ENCODE peak calls at places on chromosomes 3 and 15, in seven cellular contexts. Y, P, W, K, C, N and O are unnamed samples.

GRCh38 chr3:58148049-58148448 is 62.7 kb downstream of the DNASE1L3 start:
- DNase-seq in N (no peak), Y (no peak), K (no peak), W (no peak), C (no peak), P (no peak), O (no peak)

GRCh38 chr3:33250712-33251111 is 26.5 kb upstream of the FBXL2 start:
- DNase-seq in C (peak; percentile 0), K (no peak), N (no peak), Y (no peak), P (no peak), W (no peak), O (peak; percentile 14)

GRCh38 chr3:105040026-105040622 is 326.6 kb upstream of the ALCAM start:
- DNase-seq in N (no peak), W (no peak), P (no peak), Y (no peak), K (no peak), C (no peak), O (peak; percentile 5)

GRCh38 chr3:122103821-122104514 is 48.8 kb downstream of the CD86 start:
- DNase-seq in W (no peak), C (no peak), K (no peak), Y (no peak), N (no peak), P (no peak), O (no peak)

GRCh38 chr3:14413381-14414071 is 11.1 kb downstream of the SLC6A6 start:
- DNase-seq in Y (peak; percentile 86), P (no peak), N (no peak), W (no peak), C (no peak), K (no peak), O (peak; percentile 45)

GRCh38 chr15:97521894-97522293 is 438.6 kb upstream of the ARRDC4 start:
- DNase-seq in K (no peak), W (peak; percentile 83), C (no peak), P (no peak), Y (no peak), N (no peak), O (peak; percentile 12)

GRCh38 chr15:96264801-96265515 is 65.5 kb upstream of the NR2F2 start:
- DNase-seq in C (peak; percentile 37), W (no peak), P (no peak), K (no peak), N (no peak), Y (no peak), O (no peak)

GRCh38 chr15:77527164-77527778 is 105.4 kb downstream of the LINGO1 start:
- DNase-seq in P (no peak), W (peak; percentile 55), Y (no peak), K (no peak), N (no peak), C (peak; percentile 50), O (peak; percentile 71)

GRCh38 chr3:134074001-134074789 is 44.5 kb upstream of the SLCO2A1 start:
- DNase-seq in W (no peak), P (no peak), K (peak; percentile 67), Y (no peak), C (no peak), N (no peak), O (no peak)

GRCh38 chr15:70054884-70055387 is 42.8 kb downstream of the TLE3 start:
- DNase-seq in K (no peak), P (no peak), C (no peak), W (no peak), Y (no peak), N (no peak), O (no peak)

GRCh38 chr3:158522737-158523136 is 48.3 kb upstream of the MLF1 start:
- DNase-seq in C (peak; percentile 73), N (no peak), P (no peak), K (no peak), Y (no peak), W (no peak), O (peak; percentile 60)

GRCh38 chr3:16940769-16941683 is 56.3 kb downstream of the PLCL2 start:
- DNase-seq in W (no peak), P (no peak), Y (no peak), N (no peak), K (no peak), C (no peak), O (no peak)

GRCh38 chr3:76582632-76583378 is 457.1 kb upstream of the ROBO2 start:
- DNase-seq in W (no peak), C (no peak), Y (no peak), K (no peak), P (no peak), N (no peak), O (no peak)

GRCh38 chr3:126365351-126366274 is 8.4 kb upstream of the KLF15 start:
- DNase-seq in N (no peak), C (no peak), K (no peak), Y (no peak), W (no peak), P (no peak), O (no peak)
- TF ChIP-seq CTCF in N (no peak), C (no peak), K (no peak), Y (no peak), W (no peak), P (no peak), O (no peak)

GRCh38 chr3:149493315-149494021 is 19.0 kb downstream of the TM4SF4 start:
- DNase-seq in N (no peak), Y (no peak), P (no peak), C (no peak), W (no peak), K (no peak), O (no peak)

GRCh38 chr3:149490260-149490971 is 15.9 kb downstream of the TM4SF4 start:
- DNase-seq in K (no peak), N (no peak), Y (no peak), C (no peak), P (no peak), W (no peak), O (no peak)

GRCh38 chr3:149495581-149496125 is 21.2 kb downstream of the TM4SF4 start:
- DNase-seq in W (no peak), P (no peak), N (no peak), Y (no peak), C (no peak), K (no peak), O (no peak)

GRCh38 chr3:149494759-149495580 is 20.5 kb downstream of the TM4SF4 start:
- DNase-seq in P (no peak), K (no peak), W (no peak), Y (no peak), C (peak; percentile 54), N (no peak), O (peak; percentile 49)

GRCh38 chr3:149494022-149494758 is 19.7 kb downstream of the TM4SF4 start:
- DNase-seq in P (peak; percentile 55), Y (peak; percentile 68), C (peak; percentile 71), K (no peak), W (no peak), N (peak; percentile 22), O (peak; percentile 75)
- H3K4me3 ChIP-seq in P (no peak overlapping the region), Y (no peak overlapping the region), C (no peak overlapping the region), K (no peak overlapping the region), W (no peak overlapping the region), N (no peak overlapping the region), O (no peak overlapping the region)

GRCh38 chr3:41097896-41098496 is 101.3 kb upstream of the CTNNB1 start:
- DNase-seq in W (no peak), Y (no peak), K (no peak), P (no peak), C (no peak), N (no peak), O (no peak)

GRCh38 chr3:41093476-41093875 is 105.8 kb upstream of the CTNNB1 start:
- DNase-seq in W (no peak), Y (no peak), N (no peak), P (no peak), C (no peak), K (no peak), O (no peak)

GRCh38 chr3:41092791-41093190 is 106.5 kb upstream of the CTNNB1 start:
- DNase-seq in K (no peak), C (no peak), W (no peak), N (no peak), Y (no peak), P (no peak), O (no peak)

GRCh38 chr3:41094351-41094750 is 105.0 kb upstream of the CTNNB1 start:
- DNase-seq in N (no peak), Y (no peak), K (no peak), W (no peak), P (no peak), C (no peak), O (no peak)

DNA sequence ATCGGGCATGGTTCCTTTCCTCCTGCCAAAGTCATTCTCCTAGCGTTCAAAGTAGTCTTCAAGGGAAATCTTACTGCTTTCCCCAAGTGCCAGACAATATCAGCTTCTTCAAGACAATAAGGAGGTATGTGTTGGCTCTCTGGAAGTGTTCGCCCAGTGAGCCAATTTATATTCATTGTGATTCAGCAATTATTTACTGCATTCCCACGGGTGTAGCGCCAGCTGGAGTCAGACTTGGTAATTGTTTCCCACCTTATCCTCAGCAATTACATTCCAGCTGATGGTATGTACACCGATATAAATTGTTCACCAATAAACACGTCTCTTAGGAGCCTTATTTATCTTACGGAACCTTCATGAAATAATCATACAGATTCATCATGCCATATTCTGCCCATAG is 103.6 kb upstream of the CTNNB1 start:
- DNase-seq in C (no peak), N (no peak), P (no peak), K (no peak), W (no peak), Y (no peak), O (no peak)
- TF ChIP-seq CTCF in C (no peak), N (no peak), P (no peak), K (no peak), W (no peak), Y (no peak), O (peak; percentile 4)

GRCh38 chr3:38601971-38602550 is 47.4 kb downstream of the SCN5A start:
- DNase-seq in Y (no peak), N (no peak), C (no peak), W (no peak), K (no peak), P (no peak), O (no peak)

GRCh38 chr3:38603731-38604131 is 45.8 kb downstream of the SCN5A start:
- DNase-seq in K (no peak), Y (no peak), P (no peak), W (no peak), C (no peak), N (no peak), O (no peak)

GRCh38 chr3:38600551-38600950 is 48.9 kb downstream of the SCN5A start:
- DNase-seq in Y (no peak), N (no peak), C (no peak), P (no peak), W (no peak), K (no peak), O (no peak)

GRCh38 chr3:38604246-38604645 is 45.2 kb downstream of the SCN5A start:
- DNase-seq in P (no peak), C (no peak), W (no peak), K (no peak), N (no peak), Y (no peak), O (no peak)

DNA sequence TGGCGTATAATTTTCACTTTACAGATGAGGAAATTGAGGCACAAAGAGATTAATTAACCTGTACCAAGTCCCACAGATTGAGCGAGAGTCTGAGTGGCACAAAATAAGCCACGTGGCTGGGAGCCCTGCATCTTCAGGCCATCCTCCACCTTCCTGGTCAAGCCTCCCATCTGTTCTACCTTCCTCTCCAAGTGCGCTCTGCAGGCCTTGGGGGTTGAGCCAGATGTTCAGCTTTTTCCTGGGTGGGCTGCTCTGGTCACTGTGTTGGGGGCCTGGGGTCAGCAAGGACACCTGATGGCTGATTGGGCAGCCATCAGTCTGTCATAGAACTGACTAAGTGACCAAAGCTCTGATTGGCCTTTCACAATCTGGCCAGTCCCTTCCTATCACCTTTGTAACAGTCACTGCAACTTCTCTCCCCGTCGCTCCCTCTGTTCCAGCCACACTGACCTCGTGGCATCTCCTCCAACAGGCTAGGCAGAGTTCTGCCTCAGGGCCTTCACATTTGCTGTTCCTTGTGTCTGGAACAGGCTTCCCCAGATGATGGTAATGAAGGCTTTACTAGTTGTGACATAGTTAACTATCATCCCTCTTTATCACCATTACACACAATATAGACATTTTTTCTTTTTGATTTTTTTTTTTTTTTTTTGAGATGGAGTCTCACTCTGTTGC is 46.8 kb downstream of the SCN5A start:
- DNase-seq in K (no peak), W (no peak), Y (no peak), N (no peak), P (no peak), C (no peak), O (no peak)
- H3K4me3 ChIP-seq in K (no peak overlapping the region), W (no peak overlapping the region), Y (no peak overlapping the region), N (no peak overlapping the region), P (no peak overlapping the region), C (no peak overlapping the region), O (no peak overlapping the region)